ENCODE peak calls at places on chromosomes 16 and 17, in nine cellular contexts. One of them, this sample, is unnamed.

GRCh38 chr17:4394208-4395110 is 28.0 kb upstream of the UBE2G1 start:
- DNase-seq in neural crest cell: no peak
- DNase-seq in heart left ventricle: no peak
- DNase-seq in IMR-90: no peak
- DNase-seq in neural progenitor cell: no peak
- DNase-seq in GM13977: no peak
- DNase-seq in BJ: no peak
- DNase-seq in ascending aorta: no peak
- DNase-seq in pancreas: no peak
- DNase-seq in this sample: peak

GRCh38 chr17:40550608-40551007 is 14.7 kb downstream of the CCR7 start:
- DNase-seq in neural crest cell: no peak
- DNase-seq in heart left ventricle: peak
- DNase-seq in IMR-90: peak
- DNase-seq in neural progenitor cell: no peak
- DNase-seq in GM13977: no peak
- DNase-seq in BJ: no peak
- DNase-seq in ascending aorta: no peak
- DNase-seq in pancreas: peak
- DNase-seq in this sample: peak

GRCh38 chr17:73305845-73306836 is 5.7 kb downstream of the CDC42EP4 start:
- DNase-seq in neural crest cell: no peak
- DNase-seq in heart left ventricle: no peak
- DNase-seq in IMR-90: no peak
- DNase-seq in neural progenitor cell: no peak
- DNase-seq in GM13977: no peak
- DNase-seq in BJ: no peak
- DNase-seq in ascending aorta: no peak
- DNase-seq in pancreas: no peak
- DNase-seq in this sample: no peak

GRCh38 chr17:49850772-49851386 is 3.0 kb upstream of the TAC4 start:
- DNase-seq in neural crest cell: no peak
- DNase-seq in heart left ventricle: peak
- DNase-seq in IMR-90: no peak
- DNase-seq in neural progenitor cell: peak
- DNase-seq in GM13977: no peak
- DNase-seq in BJ: no peak
- DNase-seq in ascending aorta: no peak
- DNase-seq in pancreas: peak
- DNase-seq in this sample: no peak

GRCh38 chr17:58703137-58703846 is 10.9 kb downstream of the RAD51C start:
- DNase-seq in neural crest cell: no peak
- DNase-seq in heart left ventricle: no peak
- DNase-seq in IMR-90: peak
- DNase-seq in neural progenitor cell: no peak
- DNase-seq in GM13977: no peak
- DNase-seq in BJ: no peak
- DNase-seq in ascending aorta: no peak
- DNase-seq in pancreas: no peak
- DNase-seq in this sample: no peak

GRCh38 chr17:75691371-75692290 is 24.5 kb downstream of the SAP30BP start:
- DNase-seq in neural crest cell: no peak
- DNase-seq in heart left ventricle: no peak
- DNase-seq in IMR-90: peak
- DNase-seq in neural progenitor cell: peak
- DNase-seq in GM13977: no peak
- DNase-seq in BJ: no peak
- DNase-seq in ascending aorta: no peak
- DNase-seq in pancreas: no peak
- DNase-seq in this sample: no peak

GRCh38 chr16:54030451-54030850 is 256.1 kb downstream of the IRX3 start:
- DNase-seq in neural crest cell: no peak
- DNase-seq in heart left ventricle: no peak
- DNase-seq in IMR-90: no peak
- DNase-seq in neural progenitor cell: no peak
- DNase-seq in GM13977: no peak
- DNase-seq in BJ: no peak
- DNase-seq in ascending aorta: no peak
- DNase-seq in pancreas: no peak
- DNase-seq in this sample: no peak

GRCh38 chr16:49485663-49486062 is 112.1 kb downstream of the C16orf78 start:
- DNase-seq in neural crest cell: no peak
- DNase-seq in heart left ventricle: no peak
- DNase-seq in IMR-90: no peak
- DNase-seq in neural progenitor cell: no peak
- DNase-seq in GM13977: no peak
- DNase-seq in BJ: no peak
- DNase-seq in ascending aorta: no peak
- DNase-seq in pancreas: no peak
- DNase-seq in this sample: no peak

GRCh38 chr16:22147853-22148252 is 14.5 kb upstream of the SDR42E2 start:
- DNase-seq in neural crest cell: no peak
- DNase-seq in heart left ventricle: no peak
- DNase-seq in IMR-90: no peak
- DNase-seq in neural progenitor cell: no peak
- DNase-seq in GM13977: no peak
- DNase-seq in BJ: no peak
- DNase-seq in ascending aorta: no peak
- DNase-seq in pancreas: no peak
- DNase-seq in this sample: no peak

GRCh38 chr17:27224526-27225315 is 69.2 kb upstream of the WSB1 start:
- DNase-seq in neural crest cell: no peak
- DNase-seq in heart left ventricle: no peak
- DNase-seq in IMR-90: no peak
- DNase-seq in neural progenitor cell: no peak
- DNase-seq in GM13977: no peak
- DNase-seq in BJ: no peak
- DNase-seq in ascending aorta: no peak
- DNase-seq in pancreas: no peak
- DNase-seq in this sample: no peak

GRCh38 chr16:83513006-83513755 is 294.6 kb upstream of the HSBP1 start:
- DNase-seq in neural crest cell: no peak
- DNase-seq in heart left ventricle: no peak
- DNase-seq in IMR-90: peak
- DNase-seq in neural progenitor cell: no peak
- DNase-seq in GM13977: no peak
- DNase-seq in BJ: peak
- DNase-seq in ascending aorta: no peak
- DNase-seq in pancreas: no peak
- DNase-seq in this sample: no peak

GRCh38 chr17:77591231-77591785 is 367.2 kb upstream of the TNRC6C start:
- DNase-seq in neural crest cell: no peak
- DNase-seq in heart left ventricle: no peak
- DNase-seq in IMR-90: no peak
- DNase-seq in neural progenitor cell: no peak
- DNase-seq in GM13977: no peak
- DNase-seq in BJ: no peak
- DNase-seq in ascending aorta: no peak
- DNase-seq in pancreas: peak
- DNase-seq in this sample: no peak

DNA sequence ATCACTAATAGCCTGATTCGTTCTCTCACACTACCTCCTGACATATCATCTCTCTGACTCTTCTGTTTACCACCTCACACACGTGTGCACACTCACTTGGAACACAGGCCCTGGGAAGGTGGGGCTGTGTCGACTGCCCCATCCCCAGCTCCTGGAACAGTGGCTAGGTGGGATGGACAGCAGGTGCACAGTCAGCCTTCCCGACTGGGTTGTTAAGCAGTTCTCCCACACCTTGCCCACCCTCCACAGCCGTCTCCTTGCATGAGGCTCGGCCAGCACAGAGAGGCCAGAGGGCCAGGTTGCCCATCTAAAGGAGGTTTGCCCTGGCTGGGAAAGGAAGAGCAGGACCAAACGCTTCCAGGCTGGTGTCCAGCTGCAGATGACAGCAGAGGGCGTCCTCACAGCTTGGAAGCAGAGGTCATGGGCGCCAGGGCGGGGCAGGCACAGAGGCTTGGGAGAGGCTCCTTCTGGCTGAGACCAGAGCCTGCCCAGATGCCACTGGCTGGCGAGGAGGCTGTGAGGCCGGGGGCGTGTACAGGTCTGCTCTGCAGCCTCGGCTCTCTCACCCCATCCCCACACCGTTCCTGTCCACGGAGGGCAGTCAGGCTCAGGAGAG is 92.8 kb downstream of the AMFR start:
- DNase-seq in neural crest cell: peak
- DNase-seq in heart left ventricle: peak
- DNase-seq in IMR-90: peak
- DNase-seq in neural progenitor cell: peak
- DNase-seq in GM13977: no peak
- DNase-seq in BJ: no peak
- DNase-seq in ascending aorta: no peak
- DNase-seq in pancreas: peak
- DNase-seq in this sample: peak
- TF ChIP-seq CTCF in neural crest cell: peak
- TF ChIP-seq CTCF in heart left ventricle: peak
- TF ChIP-seq CTCF in IMR-90: peak
- TF ChIP-seq CTCF in neural progenitor cell: peak
- TF ChIP-seq CTCF in GM13977: peak
- TF ChIP-seq CTCF in BJ: peak
- TF ChIP-seq CTCF in ascending aorta: no peak
- TF ChIP-seq CTCF in pancreas: no peak
- TF ChIP-seq CTCF in this sample: peak

DNA sequence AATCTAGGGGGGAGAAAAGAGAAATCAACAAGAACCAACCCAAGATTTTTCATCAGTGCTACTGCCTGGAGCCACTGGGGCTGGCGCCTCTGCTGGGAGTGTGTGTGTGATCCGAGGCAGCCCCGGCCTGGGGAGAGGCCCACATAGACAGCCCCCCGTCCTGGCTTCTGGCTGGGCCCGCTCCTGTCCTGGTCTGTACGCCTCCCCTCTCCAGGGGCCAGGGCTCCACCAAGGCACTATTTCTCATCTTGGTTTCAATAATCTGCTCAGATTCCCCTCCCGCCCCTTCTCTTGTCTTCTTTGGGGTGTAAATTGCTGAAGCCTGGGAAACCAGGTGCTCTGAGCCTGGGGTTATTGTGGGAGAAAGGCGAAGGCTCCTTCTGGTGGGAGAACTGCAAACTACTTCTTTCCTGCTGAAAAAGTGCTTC is 7.8 kb downstream of the BAHCC1 start:
- DNase-seq in neural crest cell: no peak
- DNase-seq in heart left ventricle: no peak
- DNase-seq in IMR-90: peak
- DNase-seq in neural progenitor cell: peak
- DNase-seq in GM13977: no peak
- DNase-seq in BJ: no peak
- DNase-seq in ascending aorta: no peak
- DNase-seq in pancreas: no peak
- DNase-seq in this sample: no peak
- TF ChIP-seq CTCF in neural crest cell: peak
- TF ChIP-seq CTCF in heart left ventricle: no peak
- TF ChIP-seq CTCF in IMR-90: peak
- TF ChIP-seq CTCF in neural progenitor cell: peak
- TF ChIP-seq CTCF in GM13977: no peak
- TF ChIP-seq CTCF in BJ: no peak
- TF ChIP-seq CTCF in ascending aorta: no peak
- TF ChIP-seq CTCF in pancreas: no peak
- TF ChIP-seq CTCF in this sample: no peak

GRCh38 chr16:89038811-89039735 is 54.6 kb upstream of the ACSF3 start:
- DNase-seq in neural crest cell: no peak
- DNase-seq in heart left ventricle: peak
- DNase-seq in IMR-90: no peak
- DNase-seq in neural progenitor cell: no peak
- DNase-seq in GM13977: no peak
- DNase-seq in BJ: no peak
- DNase-seq in ascending aorta: no peak
- DNase-seq in pancreas: peak
- DNase-seq in this sample: no peak

GRCh38 chr16:89040391-89040790 is 53.3 kb upstream of the ACSF3 start:
- DNase-seq in neural crest cell: no peak
- DNase-seq in heart left ventricle: peak
- DNase-seq in IMR-90: no peak
- DNase-seq in neural progenitor cell: no peak
- DNase-seq in GM13977: no peak
- DNase-seq in BJ: no peak
- DNase-seq in ascending aorta: no peak
- DNase-seq in pancreas: no peak
- DNase-seq in this sample: no peak

GRCh38 chr16:89038221-89038721 is 55.4 kb upstream of the ACSF3 start:
- DNase-seq in neural crest cell: no peak
- DNase-seq in heart left ventricle: peak
- DNase-seq in IMR-90: no peak
- DNase-seq in neural progenitor cell: no peak
- DNase-seq in GM13977: no peak
- DNase-seq in BJ: no peak
- DNase-seq in ascending aorta: no peak
- DNase-seq in pancreas: no peak
- DNase-seq in this sample: no peak

GRCh38 chr16:89040861-89041570 is 52.6 kb upstream of the ACSF3 start:
- DNase-seq in neural crest cell: no peak
- DNase-seq in heart left ventricle: peak
- DNase-seq in IMR-90: no peak
- DNase-seq in neural progenitor cell: no peak
- DNase-seq in GM13977: no peak
- DNase-seq in BJ: no peak
- DNase-seq in ascending aorta: no peak
- DNase-seq in pancreas: peak
- DNase-seq in this sample: no peak

DNA sequence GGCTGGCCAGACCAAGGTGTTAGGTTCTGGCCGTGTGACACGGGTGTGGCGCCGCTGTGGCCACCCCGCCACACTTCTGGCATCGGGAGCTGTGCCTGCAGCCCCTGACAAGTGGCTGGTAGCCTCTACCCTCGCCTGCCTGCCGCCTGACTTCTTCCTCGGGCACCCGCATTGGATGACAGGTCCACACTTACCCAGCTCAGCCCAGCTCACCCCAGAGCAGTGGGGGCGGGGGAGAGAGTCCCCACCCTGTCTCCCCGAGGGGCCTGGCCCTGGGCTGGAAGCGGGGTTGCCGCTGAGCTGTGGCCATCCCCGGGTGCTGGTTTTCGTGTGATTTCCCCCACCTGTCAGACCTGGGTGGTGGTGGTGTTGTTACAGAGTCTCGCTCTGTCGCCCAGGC is 53.9 kb upstream of the ACSF3 start:
- DNase-seq in neural crest cell: no peak
- DNase-seq in heart left ventricle: peak
- DNase-seq in IMR-90: no peak
- DNase-seq in neural progenitor cell: no peak
- DNase-seq in GM13977: no peak
- DNase-seq in BJ: no peak
- DNase-seq in ascending aorta: no peak
- DNase-seq in pancreas: no peak
- DNase-seq in this sample: no peak
- TF ChIP-seq CTCF in neural crest cell: no peak
- TF ChIP-seq CTCF in heart left ventricle: no peak
- TF ChIP-seq CTCF in IMR-90: no peak
- TF ChIP-seq CTCF in neural progenitor cell: no peak
- TF ChIP-seq CTCF in GM13977: no peak
- TF ChIP-seq CTCF in BJ: no peak
- TF ChIP-seq CTCF in ascending aorta: no peak
- TF ChIP-seq CTCF in pancreas: no peak
- TF ChIP-seq CTCF in this sample: no peak

GRCh38 chr16:87930456-87930855 is 5.9 kb downstream of the CA5A start:
- DNase-seq in neural crest cell: no peak
- DNase-seq in heart left ventricle: no peak
- DNase-seq in IMR-90: no peak
- DNase-seq in neural progenitor cell: no peak
- DNase-seq in GM13977: no peak
- DNase-seq in BJ: no peak
- DNase-seq in ascending aorta: no peak
- DNase-seq in pancreas: no peak
- DNase-seq in this sample: no peak
- TF ChIP-seq CTCF in neural crest cell: peak
- TF ChIP-seq CTCF in heart left ventricle: peak
- TF ChIP-seq CTCF in IMR-90: peak
- TF ChIP-seq CTCF in neural progenitor cell: peak
- TF ChIP-seq CTCF in GM13977: peak
- TF ChIP-seq CTCF in BJ: peak
- TF ChIP-seq CTCF in ascending aorta: no peak
- TF ChIP-seq CTCF in pancreas: no peak
- TF ChIP-seq CTCF in this sample: no peak

GRCh38 chr17:70100983-70101382 is 26.0 kb downstream of the KCNJ16 start:
- DNase-seq in neural crest cell: no peak
- DNase-seq in heart left ventricle: no peak
- DNase-seq in IMR-90: no peak
- DNase-seq in neural progenitor cell: no peak
- DNase-seq in GM13977: no peak
- DNase-seq in BJ: no peak
- DNase-seq in ascending aorta: no peak
- DNase-seq in pancreas: no peak
- DNase-seq in this sample: no peak
- TF ChIP-seq CTCF in neural crest cell: no peak
- TF ChIP-seq CTCF in heart left ventricle: peak
- TF ChIP-seq CTCF in IMR-90: peak
- TF ChIP-seq CTCF in neural progenitor cell: peak
- TF ChIP-seq CTCF in GM13977: no peak
- TF ChIP-seq CTCF in BJ: no peak
- TF ChIP-seq CTCF in ascending aorta: no peak
- TF ChIP-seq CTCF in pancreas: no peak
- TF ChIP-seq CTCF in this sample: no peak